ENCODE peak calls at places on chromosomes 6 and 20, in eight cellular contexts. J is hepatocyte, O is ovary, Z is HFF-Myc, L is spleen, H is fibroblast of lung, R is bronchial epithelial cell, Y is fibroblast of pulmonary artery. M is an unnamed sample.

GRCh38 chr20:32319100-32319499 is 39.0 kb upstream of the ASXL1 start:
- DNase-seq in J (no peak), O (no peak), Z (no peak), L (peak; percentile 17), H (no peak), R (no peak), Y (no peak), M (no peak)

GRCh38 chr6:82237013-82237412 is 10.5 kb downstream of the IBTK start:
- DNase-seq in J (peak; percentile 10), O (no peak), Z (no peak), L (no peak), H (peak; percentile 17), R (no peak), Y (peak; percentile 45), M (peak; percentile 53)

GRCh38 chr6:161141173-161141572 is 132.7 kb downstream of the AGPAT4 start:
- DNase-seq in J (no peak), O (no peak), Z (no peak), L (no peak), H (peak; percentile 12), R (no peak), Y (peak; percentile 3), M (peak; percentile 27)

GRCh38 chr20:17326096-17326495 is 99.3 kb downstream of the PCSK2 start:
- DNase-seq in J (no peak), O (no peak), Z (no peak), L (no peak), H (no peak), R (no peak), Y (no peak), M (no peak)

GRCh38 chr20:44576297-44576696 is 6.1 kb upstream of the PKIG start:
- DNase-seq in J (no peak), O (no peak), Z (peak; percentile 52), L (no peak), H (peak; percentile 32), R (peak; percentile 23), Y (peak; percentile 67), M (peak; percentile 82)

GRCh38 chr6:144334150-144334708 is 49.1 kb downstream of the UTRN start:
- DNase-seq in J (no peak), O (no peak), Z (no peak), L (peak; percentile 90), H (no peak), R (no peak), Y (no peak), M (no peak)

GRCh38 chr20:25622450-25623224 is 1.2 kb downstream of the NANP start:
- DNase-seq in J (no peak), O (no peak), Z (no peak), L (no peak), H (peak; percentile 15), R (no peak), Y (peak; percentile 33), M (peak; percentile 34)

GRCh38 chr6:128118401-128118800 is 217.5 kb upstream of the THEMIS start:
- DNase-seq in J (no peak), O (no peak), Z (peak; percentile 81), L (no peak), H (peak; percentile 86), R (no peak), Y (peak; percentile 32), M (peak; percentile 88)

GRCh38 chr20:31542963-31543362 is 28.7 kb downstream of the HM13 start:
- DNase-seq in J (no peak), O (no peak), Z (no peak), L (no peak), H (no peak), R (no peak), Y (no peak), M (no peak)

GRCh38 chr20:53903652-53903987 is 166.8 kb downstream of the BCAS1 start:
- DNase-seq in J (no peak), O (no peak), Z (no peak), L (no peak), H (no peak), R (peak; percentile 94), Y (no peak), M (no peak)

GRCh38 chr6:107847844-107848802 is 24.0 kb upstream of the SCML4 start:
- DNase-seq in J (peak; percentile 91), O (peak; percentile 88), Z (peak; percentile 40), L (peak; percentile 96), H (peak; percentile 69), R (peak; percentile 52), Y (peak; percentile 75), M (peak; percentile 78)

GRCh38 chr6:107846262-107846795 is 22.2 kb upstream of the SCML4 start:
- DNase-seq in J (no peak), O (no peak), Z (no peak), L (no peak), H (no peak), R (no peak), Y (no peak), M (no peak)

GRCh38 chr6:107853226-107853625 is 29.1 kb upstream of the SCML4 start:
- DNase-seq in J (no peak), O (no peak), Z (no peak), L (no peak), H (no peak), R (no peak), Y (no peak), M (no peak)

GRCh38 chr6:107845777-107846176 is 21.7 kb upstream of the SCML4 start:
- DNase-seq in J (no peak), O (no peak), Z (no peak), L (no peak), H (no peak), R (no peak), Y (no peak), M (no peak)

DNA sequence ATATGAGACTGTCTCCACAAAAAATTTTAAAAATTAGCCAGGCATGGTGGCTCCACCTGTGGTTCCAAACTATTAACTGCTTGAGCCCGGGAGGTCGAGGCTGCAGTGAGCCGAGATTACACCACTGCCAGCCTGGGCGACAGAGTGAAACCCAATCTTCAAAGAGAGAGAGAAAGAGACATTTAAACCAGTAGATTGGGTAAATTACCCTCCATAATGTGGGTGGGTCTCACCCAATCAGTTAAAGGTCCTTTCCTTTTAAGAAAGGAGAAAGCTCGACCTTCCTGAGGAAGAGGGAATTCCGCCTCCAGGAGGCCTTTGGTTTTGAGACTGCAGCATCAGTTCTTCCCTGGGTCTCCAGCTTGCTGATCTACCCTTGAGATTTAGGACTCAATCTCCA is 25.2 kb upstream of the SCML4 start:
- DNase-seq in J (no peak), O (no peak), Z (no peak), L (no peak), H (no peak), R (no peak), Y (no peak), M (no peak)
- TF ChIP-seq CTCF in J (no peak), O (no peak), Z (no peak), L (no peak), H (no peak), R (no peak), Y (no peak), M (no peak)

GRCh38 chr20:60341062-60341461 is 382.8 kb downstream of the CDH26 start:
- DNase-seq in J (peak; percentile 38), O (no peak), Z (no peak), L (no peak), H (no peak), R (no peak), Y (no peak), M (no peak)

GRCh38 chr20:60345106-60345505 is 386.9 kb downstream of the CDH26 start:
- DNase-seq in J (no peak), O (no peak), Z (no peak), L (no peak), H (no peak), R (no peak), Y (no peak), M (no peak)

GRCh38 chr20:60338556-60338955 is 380.3 kb downstream of the CDH26 start:
- DNase-seq in J (no peak), O (no peak), Z (no peak), L (no peak), H (no peak), R (no peak), Y (no peak), M (no peak)

GRCh38 chr20:60334936-60335335 is 376.7 kb downstream of the CDH26 start:
- DNase-seq in J (no peak), O (no peak), Z (no peak), L (no peak), H (no peak), R (no peak), Y (no peak), M (no peak)

DNA sequence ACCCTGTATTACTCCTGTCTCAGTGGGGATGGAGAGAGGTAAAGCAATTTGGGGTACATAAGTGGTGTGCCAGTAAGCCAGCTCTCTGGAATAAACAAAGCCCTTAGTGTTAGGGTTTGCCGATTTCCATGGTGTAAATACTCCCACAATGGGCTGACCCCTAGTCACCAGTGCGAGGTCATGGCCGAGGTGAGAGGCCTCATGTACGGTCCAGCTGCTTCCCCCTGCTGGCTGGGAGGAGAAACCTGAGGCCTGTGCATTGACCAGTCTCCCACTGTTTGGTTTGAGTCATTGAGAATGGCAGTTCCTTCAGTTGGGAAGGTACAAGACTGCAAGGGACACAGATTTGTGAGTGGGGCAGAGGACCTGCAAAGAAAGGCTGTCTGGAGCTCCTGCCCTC is 382.0 kb downstream of the CDH26 start:
- DNase-seq in J (no peak), O (no peak), Z (no peak), L (no peak), H (no peak), R (no peak), Y (no peak), M (no peak)
- TF ChIP-seq CTCF in J (no peak), O (no peak), Z (no peak), L (no peak), H (no peak), R (no peak), Y (no peak), M (no peak)

DNA sequence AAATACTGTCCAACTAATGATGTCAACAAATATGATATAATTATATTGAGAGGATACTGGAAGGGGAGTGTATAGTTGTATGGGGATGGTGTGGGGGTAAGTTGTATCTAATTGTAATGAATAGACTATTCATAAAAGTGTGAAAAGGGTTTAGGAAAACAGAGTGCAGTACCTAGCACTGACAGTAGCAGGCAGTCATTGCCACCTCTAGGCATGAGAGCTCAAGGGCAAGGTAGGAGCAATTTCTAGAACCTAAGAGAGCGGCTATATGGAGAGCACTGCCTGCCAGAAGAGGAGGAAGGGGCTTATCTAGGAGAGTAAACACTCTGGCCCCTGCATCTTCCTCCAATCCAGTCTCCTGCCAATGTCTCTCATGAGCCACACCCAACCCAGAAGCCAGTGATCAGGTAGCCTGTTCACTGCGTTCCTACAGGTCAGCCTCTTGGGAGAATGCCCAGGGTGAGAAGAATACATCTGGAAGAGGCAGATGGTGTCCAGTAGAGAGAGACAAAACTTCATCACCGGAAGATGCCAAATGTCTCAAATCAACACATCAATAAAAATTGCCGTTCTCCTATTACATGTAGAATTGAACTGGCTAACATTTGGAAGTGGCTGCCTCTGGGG is 200.0 kb downstream of the LY86 start:
- DNase-seq in J (no peak), O (no peak), Z (no peak), L (no peak), H (no peak), R (peak; percentile 25), Y (peak; percentile 24), M (peak; percentile 54)
- TF ChIP-seq CTCF in J (peak; percentile 25), O (no peak), Z (peak; percentile 32), L (peak; percentile 46), H (peak; percentile 40), R (peak; percentile 72), Y (peak; percentile 61), M (peak; percentile 80)

DNA sequence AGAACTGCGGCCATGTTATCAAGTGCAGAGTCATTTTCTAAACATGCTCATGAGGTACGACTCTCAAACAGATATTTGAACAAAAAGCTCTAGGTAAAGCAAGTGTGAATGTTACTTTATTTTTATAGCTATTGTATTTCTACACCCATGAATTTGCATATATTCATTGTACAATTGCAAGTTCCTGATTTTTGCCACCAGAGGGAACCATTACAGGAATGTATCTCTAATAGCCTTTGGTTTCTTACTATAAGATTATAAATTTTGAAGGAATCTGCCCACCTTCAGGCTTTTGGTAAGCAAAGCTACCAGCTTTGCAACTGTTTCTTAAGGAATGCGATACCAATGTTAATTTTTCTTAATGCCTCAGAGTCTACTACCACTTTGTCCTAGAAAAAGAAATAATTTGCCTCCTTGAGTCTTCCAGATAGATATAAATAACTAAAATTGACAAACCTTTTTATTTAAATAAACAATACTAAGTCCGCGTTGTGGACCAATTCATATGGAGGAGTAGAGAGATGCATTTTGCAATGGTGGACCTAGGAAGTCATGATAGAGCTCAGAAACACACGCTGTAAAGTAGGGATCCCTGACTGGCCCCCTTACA is 125.4 kb upstream of the SAMD5 start:
- DNase-seq in J (peak; percentile 31), O (no peak), Z (peak; percentile 15), L (no peak), H (peak; percentile 51), R (peak; percentile 34), Y (peak; percentile 69), M (peak; percentile 76)
- TF ChIP-seq CTCF in J (peak; percentile 55), O (no peak), Z (peak; percentile 39), L (peak; percentile 42), H (no peak), R (peak; percentile 35), Y (peak; percentile 60), M (peak; percentile 58)

M was measured in choroid plexus epithelial cell.